ENCODE peak calls at places on chromosomes 7 and 10, in seven cellular contexts. J is adipocyte, Y is T-cell, T is progenitor cell of endocrine pancreas, M is NCI-H1105, N is A549, S is NAMALWA. Z is an unnamed sample.

GRCh38 chr10:132443605-132443997 is 46.6 kb downstream of the PWWP2B start:
- DNase-seq in J (peak; percentile 48), Y (peak; percentile 70), T (no peak), M (no peak), N (no peak), S (peak; percentile 79), Z (no peak)

GRCh38 chr7:127266047-127266446 is 13.3 kb upstream of the GRM8 start:
- DNase-seq in J (no peak), Y (no peak), T (no peak), M (no peak), N (no peak), S (no peak), Z (no peak)

GRCh38 chr10:43376046-43376635 is 4.7 kb downstream of the FXYD4 start:
- DNase-seq in J (no peak), Y (no peak), T (no peak), M (no peak), N (no peak), S (no peak), Z (no peak)

GRCh38 chr10:59176241-59177030 is at the start of gene PHYHIPL:
- DNase-seq in J (no peak), Y (no peak), T (peak; percentile 28), M (peak; percentile 63), N (peak; percentile 4), S (no peak), Z (no peak)

GRCh38 chr10:17599089-17599488 is 18.1 kb downstream of the HACD1 start:
- DNase-seq in J (peak; percentile 43), Y (no peak), T (no peak), M (no peak), N (peak; percentile 35), S (peak; percentile 15), Z (no peak)

GRCh38 chr10:98399784-98400183 is 15.2 kb downstream of the PYROXD2 start:
- DNase-seq in J (no peak), Y (no peak), T (no peak), M (no peak), N (no peak), S (no peak), Z (no peak)

GRCh38 chr10:8074881-8075280 is 20.4 kb downstream of the GATA3 start:
- DNase-seq in J (no peak), Y (no peak), T (no peak), M (no peak), N (no peak), S (no peak), Z (no peak)

GRCh38 chr10:88804083-88804812 is 1.7 kb downstream of the LIPM start:
- DNase-seq in J (no peak), Y (no peak), T (no peak), M (no peak), N (no peak), S (peak; percentile 20), Z (no peak)

GRCh38 chr10:87092356-87092860 is 2.2 kb downstream of the GLUD1 start:
- DNase-seq in J (peak; percentile 64), Y (no peak), T (no peak), M (no peak), N (no peak), S (peak; percentile 59), Z (no peak)

GRCh38 chr7:73437699-73438416 is 4.3 kb downstream of the FZD9 start:
- DNase-seq in J (no peak), Y (no peak), T (no peak), M (no peak), N (no peak), S (no peak), Z (no peak)

GRCh38 chr7:40008218-40008815 is 58.3 kb downstream of the CDK13 start:
- DNase-seq in J (peak; percentile 89), Y (no peak), T (no peak), M (no peak), N (peak; percentile 18), S (no peak), Z (peak; percentile 35)

GRCh38 chr7:130409067-130409721 is 28.9 kb downstream of the CPA1 start:
- DNase-seq in J (peak; percentile 56), Y (no peak), T (no peak), M (no peak), N (no peak), S (no peak), Z (no peak)

GRCh38 chr7:2231992-2232765 is 566 bp downstream of the MAD1L1 start:
- DNase-seq in J (peak; percentile 53), Y (peak; percentile 23), T (peak; percentile 35), M (peak; percentile 45), N (no peak), S (peak; percentile 69), Z (no peak)

GRCh38 chr10:11881477-11882417 is 58.6 kb downstream of the PROSER2 start:
- DNase-seq in J (no peak), Y (no peak), T (no peak), M (no peak), N (peak; percentile 62), S (no peak), Z (no peak)

GRCh38 chr7:116209561-116210070 is 723 bp upstream of the TES start:
- DNase-seq in J (no peak), Y (no peak), T (no peak), M (no peak), N (no peak), S (no peak), Z (no peak)

GRCh38 chr7:111903797-111904196 is 302.4 kb downstream of the DOCK4 start:
- DNase-seq in J (peak; percentile 8), Y (no peak), T (no peak), M (no peak), N (no peak), S (no peak), Z (no peak)

GRCh38 chr10:68489919-68490318 is 18.1 kb upstream of the DNA2 start:
- DNase-seq in J (no peak), Y (no peak), T (no peak), M (no peak), N (no peak), S (no peak), Z (no peak)

GRCh38 chr7:47573758-47574472 is 8.0 kb downstream of the TNS3 start:
- DNase-seq in J (peak; percentile 94), Y (no peak), T (no peak), M (no peak), N (no peak), S (no peak), Z (no peak)

GRCh38 chr10:69653561-69653960 is 23.5 kb downstream of the FAM241B start:
- DNase-seq in J (no peak), Y (no peak), T (no peak), M (no peak), N (no peak), S (no peak), Z (no peak)

GRCh38 chr7:151660141-151660540 is 140.4 kb upstream of the RHEB start:
- DNase-seq in J (no peak), Y (no peak), T (no peak), M (no peak), N (no peak), S (no peak), Z (no peak)

GRCh38 chr7:95491634-95492314 is 6.0 kb downstream of the ASB4 start:
- DNase-seq in J (no peak), Y (no peak), T (no peak), M (peak; percentile 83), N (no peak), S (no peak), Z (no peak)

GRCh38 chr10:125190414-125190813 is 30.1 kb upstream of the CTBP2 start:
- DNase-seq in J (no peak), Y (no peak), T (no peak), M (no peak), N (no peak), S (no peak), Z (no peak)

GRCh38 chr10:1193561-1193960 is 137.4 kb downstream of the WDR37 start:
- DNase-seq in J (no peak), Y (no peak), T (no peak), M (no peak), N (no peak), S (no peak), Z (no peak)

GRCh38 chr7:107692501-107692900 is 31.9 kb downstream of the SLC26A4 start:
- DNase-seq in J (peak; percentile 15), Y (no peak), T (no peak), M (no peak), N (no peak), S (no peak), Z (no peak)

Z was measured in non-pigmented ciliary epithelial cell.